ENCODE peak calls at places on chromosomes 4 and X, in six cellular contexts. J is H1, E is HepG2, F is GM12891, R is K562, D is GM12878. Q is an unnamed sample.

GRCh38 chr4:7939377-7940108 is at the start of gene AFAP1:
- DNase-seq in J (no peak), R (peak), D (no peak), E (peak), F (peak), Q (peak)

GRCh38 chr4:23889814-23890269 is at the start of gene PPARGC1A:
- DNase-seq in E (peak), F (no peak), D (no peak), J (no peak), R (peak), Q (no peak)

GRCh38 chr4:139229534-139230039 is 50.4 kb downstream of the MGARP start:
- DNase-seq in E (peak), R (peak), D (no peak), F (no peak), J (no peak), Q (no peak)

GRCh38 chr4:121064482-121064881 is 7.9 kb downstream of the NDNF start:
- DNase-seq in F (no peak), J (no peak), E (no peak), R (no peak), D (no peak), Q (no peak)

GRCh38 chr4:81648576-81649272 is 177.0 kb upstream of the RASGEF1B start:
- DNase-seq in J (no peak), E (no peak), F (peak), R (no peak), D (peak), Q (no peak)

GRCh38 chr4:37758226-37758625 is 68.3 kb upstream of the PGM2 start:
- DNase-seq in E (peak), R (no peak), D (no peak), F (no peak), J (no peak), Q (no peak)

GRCh38 chrX:142804085-142804484 is 221.6 kb upstream of the SPANXN4 start:
- DNase-seq in D (no peak), J (no peak), R (no peak), E (no peak), F (no peak), Q (no peak)

GRCh38 chr4:130028552-130028951 is 932.6 kb downstream of the C4orf33 start:
- DNase-seq in E (no peak), F (no peak), R (no peak), J (no peak), D (peak), Q (no peak)

GRCh38 chr4:35087216-35087615 is 1157.1 kb downstream of the ARAP2 start:
- DNase-seq in R (no peak), F (no peak), D (no peak), J (no peak), E (no peak), Q (no peak)

GRCh38 chr4:10347815-10348214 is 109.4 kb downstream of the ZNF518B start:
- DNase-seq in D (no peak), E (no peak), F (no peak), R (no peak), J (no peak), Q (no peak)

GRCh38 chr4:119666653-119667091 is 38.1 kb upstream of the PDE5A start:
- DNase-seq in D (no peak), E (no peak), F (no peak), J (no peak), R (no peak), Q (no peak)

GRCh38 chrX:136694491-136695087 is 46.6 kb downstream of the CD40LG start:
- DNase-seq in J (no peak), E (peak), D (no peak), F (no peak), R (peak), Q (no peak)

GRCh38 chrX:12241026-12241425 is 102.8 kb downstream of the FRMPD4 start:
- DNase-seq in R (no peak), F (no peak), J (no peak), D (no peak), E (no peak), Q (no peak)

GRCh38 chr4:37847311-37847710 is 20.8 kb downstream of the PGM2 start:
- DNase-seq in D (no peak), E (no peak), R (no peak), F (no peak), J (no peak), Q (no peak)

GRCh38 chr4:138410266-138410665 is 168.1 kb upstream of the SLC7A11 start:
- DNase-seq in R (no peak), E (no peak), F (no peak), J (no peak), D (no peak), Q (no peak)

GRCh38 chrX:16882188-16882587 is 12.0 kb upstream of the RBBP7 start:
- DNase-seq in J (no peak), E (no peak), R (no peak), D (no peak), F (no peak), Q (no peak)

GRCh38 chrX:42714981-42715688 is 62.8 kb downstream of the PPP1R2C start:
- DNase-seq in J (peak), D (no peak), F (no peak), R (no peak), E (peak), Q (no peak)

GRCh38 chr4:157290622-157291021 is 70.1 kb downstream of the GRIA2 start:
- DNase-seq in E (no peak), F (no peak), R (no peak), D (no peak), J (no peak), Q (no peak)

GRCh38 chrX:148771440-148771839 is 271.0 kb downstream of the AFF2 start:
- DNase-seq in J (no peak), R (no peak), D (no peak), F (no peak), E (no peak), Q (no peak)

GRCh38 chr4:20253272-20253798 is 1.6 kb downstream of the SLIT2 start:
- DNase-seq in R (no peak), D (no peak), F (no peak), E (no peak), J (no peak), Q (peak)

GRCh38 chr4:156754832-156755570 is 216.6 kb downstream of the PDGFC start:
- DNase-seq in E (no peak), F (no peak), J (no peak), R (no peak), D (no peak), Q (no peak)

GRCh38 chr4:133969202-133969873 is 232.3 kb downstream of the PABPC4L start:
- DNase-seq in J (no peak), F (no peak), E (no peak), D (no peak), R (no peak), Q (no peak)

GRCh38 chrX:40552768-40553167 is 28.0 kb upstream of the ATP6AP2 start:
- DNase-seq in R (no peak), J (no peak), D (no peak), F (no peak), E (no peak), Q (no peak)

GRCh38 chr4:174340714-174341113 is 57.0 kb downstream of the CEP44 start:
- DNase-seq in E (no peak), J (no peak), F (no peak), D (no peak), R (no peak), Q (no peak)

GRCh38 chr4:6367313-6367945 is 97.8 kb downstream of the WFS1 start:
- DNase-seq in J (no peak), E (no peak), D (no peak), F (no peak), R (no peak), Q (no peak)

GRCh38 chrX:17459008-17459407 is 84.0 kb downstream of the NHS start:
- DNase-seq in J (no peak), E (no peak), R (no peak), F (no peak), D (no peak), Q (no peak)

DNA sequence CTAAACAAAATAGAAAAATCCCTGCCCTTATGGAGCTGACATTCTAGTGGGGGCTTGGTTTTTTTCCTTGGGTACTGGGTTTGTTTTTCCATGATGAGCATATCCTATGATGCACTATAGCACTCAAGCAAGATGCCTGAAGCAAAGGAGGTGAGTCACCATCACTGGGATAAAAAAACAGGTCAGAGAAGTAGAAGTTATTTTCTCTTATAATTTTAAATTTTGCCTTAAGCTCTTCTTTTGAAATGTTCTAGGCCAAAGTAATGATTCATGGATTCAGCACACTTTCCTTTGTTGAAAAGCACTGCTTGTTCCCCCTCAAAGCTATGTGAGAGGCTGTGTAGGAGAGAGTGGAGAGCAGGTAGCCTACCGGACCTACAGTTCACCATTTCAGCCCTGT is 15.2 kb upstream of the CXCL2 start:
- DNase-seq in E (no peak), F (no peak), J (no peak), R (no peak), D (no peak), Q (no peak)
- TF ChIP-seq TAF1 in E (no peak), F (no peak), J (no peak), R (no peak), D (no peak), Q (no peak)

GRCh38 chr4:82891728-82892466 is 944 bp upstream of the SEC31A start:
- DNase-seq in J (no peak), D (no peak), E (no peak), R (no peak), F (no peak), Q (no peak)

GRCh38 chr4:82892467-82892802 is 1.5 kb upstream of the SEC31A start:
- DNase-seq in F (no peak), J (no peak), E (no peak), R (no peak), D (no peak), Q (no peak)

GRCh38 chr4:82889287-82889686 is 1.7 kb downstream of the SEC31A start:
- DNase-seq in R (no peak), F (no peak), D (no peak), E (peak), J (no peak), Q (no peak)

GRCh38 chr4:82890602-82890912 is 396 bp downstream of the SEC31A start:
- DNase-seq in R (no peak), F (no peak), E (no peak), J (no peak), D (no peak), Q (no peak)

DNA sequence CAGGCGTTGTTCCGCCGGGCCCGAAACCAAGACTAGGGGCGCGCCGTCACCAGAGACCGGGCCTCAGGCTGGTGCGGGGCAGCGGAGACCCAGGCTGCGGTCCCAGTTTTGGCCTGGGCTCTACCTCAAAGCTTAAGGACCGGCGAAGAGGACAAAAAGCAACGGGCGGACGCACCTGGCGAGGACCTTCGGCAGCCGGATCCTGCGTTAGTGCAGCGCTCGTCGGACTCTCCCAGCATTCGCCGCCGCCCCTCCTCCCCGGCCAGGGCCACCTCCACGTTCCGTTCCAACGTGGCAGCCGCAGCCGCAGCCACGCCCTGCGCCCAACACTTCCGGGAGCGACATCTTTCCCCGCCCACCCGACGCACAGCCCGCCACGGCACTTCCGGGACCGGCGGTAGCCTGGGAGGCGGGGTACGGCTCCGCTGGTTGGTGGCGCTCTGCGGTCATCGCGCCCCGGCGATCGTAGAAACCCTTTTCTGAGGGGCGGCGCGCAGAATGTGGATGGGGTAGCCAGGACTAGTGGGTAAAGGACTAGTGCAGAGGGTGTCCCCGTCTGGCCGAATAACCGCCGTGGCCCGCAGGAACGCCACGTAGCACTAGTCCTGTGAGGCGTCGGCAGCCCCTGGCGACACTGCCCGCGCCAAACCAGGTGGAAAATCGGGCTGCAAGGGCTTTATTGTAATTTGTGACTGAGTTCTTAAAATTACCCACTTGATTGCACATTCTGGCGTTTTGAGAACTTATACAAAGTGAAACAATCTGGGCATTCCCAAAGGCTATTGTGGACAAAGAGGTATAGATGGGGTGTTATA is at the start of gene SEC31A:
- DNase-seq in E (peak), R (peak), F (peak), J (peak), D (peak), Q (peak)
- TF ChIP-seq POLR2A in E (peak), R (peak), F (peak), J (peak), D (peak), Q (peak)

DNA sequence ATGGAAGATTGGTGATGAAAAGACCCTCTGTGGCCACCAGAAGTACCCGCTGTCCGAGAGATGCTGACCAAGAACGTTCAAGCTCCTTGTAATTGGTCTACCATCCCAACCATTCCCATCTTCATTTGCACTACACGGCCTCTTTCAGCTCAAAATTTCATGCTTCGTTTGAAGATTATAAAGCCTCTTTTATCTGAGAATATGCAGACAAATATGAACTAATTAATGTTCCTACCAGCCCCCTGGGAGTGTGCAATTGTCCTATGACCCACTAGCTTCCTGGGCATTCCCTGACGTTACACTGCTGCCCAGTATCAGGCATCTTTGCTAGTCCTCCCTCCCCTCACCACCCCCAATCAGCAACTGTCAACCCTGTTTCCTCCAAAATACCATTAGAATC is 583.8 kb downstream of the MID1IP1 start:
- DNase-seq in J (no peak), F (no peak), E (no peak), D (no peak), R (no peak), Q (no peak)
- TF ChIP-seq TAF1 in J (no peak), F (no peak), E (no peak), D (no peak), R (no peak), Q (no peak)

DNA sequence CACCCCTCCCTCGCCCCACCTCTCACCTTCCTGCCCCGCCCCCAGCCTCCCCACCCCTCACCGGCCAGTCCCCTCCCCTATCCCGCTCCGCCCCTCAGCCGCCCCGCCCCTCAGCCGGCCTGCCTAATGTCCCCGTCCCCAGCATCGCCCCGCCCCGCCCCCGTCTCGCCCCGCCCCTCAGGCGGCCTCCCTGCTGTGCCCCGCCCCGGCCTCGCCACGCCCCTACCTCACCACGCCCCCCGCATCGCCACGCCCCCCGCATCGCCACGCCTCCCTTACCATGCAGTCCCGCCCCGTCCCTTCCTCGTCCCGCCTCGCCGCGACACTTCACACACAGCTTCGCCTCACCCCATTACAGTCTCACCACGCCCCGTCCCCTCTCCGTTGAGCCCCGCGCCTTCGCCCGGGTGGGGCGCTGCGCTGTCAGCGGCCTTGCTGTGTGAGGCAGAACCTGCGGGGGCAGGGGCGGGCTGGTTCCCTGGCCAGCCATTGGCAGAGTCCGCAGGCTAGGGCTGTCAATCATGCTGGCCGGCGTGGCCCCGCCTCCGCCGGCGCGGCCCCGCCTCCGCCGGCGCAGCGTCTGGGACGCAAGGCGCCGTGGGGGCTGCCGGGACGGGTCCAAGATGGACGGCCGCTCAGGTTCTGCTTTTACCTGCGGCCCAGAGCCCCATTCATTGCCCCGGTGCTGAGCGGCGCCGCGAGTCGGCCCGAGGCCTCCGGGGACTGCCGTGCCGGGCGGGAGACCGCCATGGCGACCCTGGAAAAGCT is at the start of the genes HTT and HTT-AS:
- DNase-seq in D (peak), F (peak), E (peak), R (peak), J (peak), Q (peak)
- TF ChIP-seq POLR2A in D (peak), F (peak), E (no peak), R (peak), J (peak), Q (peak)

GRCh38 chr4:17763352-17763890 is 18.0 kb downstream of the FAM184B start:
- DNase-seq in F (no peak), R (no peak), D (no peak), E (no peak), J (no peak), Q (no peak)

GRCh38 chr4:17760602-17761001 is 20.8 kb downstream of the FAM184B start:
- DNase-seq in F (no peak), D (no peak), J (no peak), R (no peak), E (no peak), Q (no peak)

GRCh38 chr4:17762705-17763104 is 18.7 kb downstream of the FAM184B start:
- DNase-seq in D (no peak), J (no peak), E (peak), F (no peak), R (peak), Q (no peak)

GRCh38 chr4:17761062-17761461 is 20.4 kb downstream of the FAM184B start:
- DNase-seq in R (no peak), D (no peak), J (no peak), F (no peak), E (no peak), Q (no peak)

DNA sequence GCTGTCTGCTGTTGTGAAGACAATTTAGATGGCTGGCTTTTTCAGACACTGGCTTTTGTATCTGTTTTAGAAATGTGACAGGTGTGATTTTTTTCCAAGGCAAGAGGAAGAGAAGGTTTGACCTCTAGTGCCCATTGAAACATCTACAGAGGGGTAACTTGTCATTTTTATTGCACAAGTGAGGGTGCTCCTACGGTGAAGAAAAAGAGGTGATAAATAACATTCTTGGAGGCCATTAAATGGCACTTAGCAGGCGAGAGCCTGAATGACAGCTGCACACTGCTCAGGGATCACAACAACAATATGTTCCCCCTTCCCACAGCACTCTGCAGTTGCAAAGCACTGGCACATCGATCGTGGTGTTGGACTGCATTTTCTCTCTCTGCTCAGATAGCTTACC is 23.0 kb downstream of the FAM184B start:
- DNase-seq in R (no peak), E (no peak), J (no peak), F (no peak), D (no peak), Q (no peak)
- TF ChIP-seq TAF1 in R (no peak), E (no peak), J (no peak), F (no peak), D (no peak), Q (no peak)

DNA sequence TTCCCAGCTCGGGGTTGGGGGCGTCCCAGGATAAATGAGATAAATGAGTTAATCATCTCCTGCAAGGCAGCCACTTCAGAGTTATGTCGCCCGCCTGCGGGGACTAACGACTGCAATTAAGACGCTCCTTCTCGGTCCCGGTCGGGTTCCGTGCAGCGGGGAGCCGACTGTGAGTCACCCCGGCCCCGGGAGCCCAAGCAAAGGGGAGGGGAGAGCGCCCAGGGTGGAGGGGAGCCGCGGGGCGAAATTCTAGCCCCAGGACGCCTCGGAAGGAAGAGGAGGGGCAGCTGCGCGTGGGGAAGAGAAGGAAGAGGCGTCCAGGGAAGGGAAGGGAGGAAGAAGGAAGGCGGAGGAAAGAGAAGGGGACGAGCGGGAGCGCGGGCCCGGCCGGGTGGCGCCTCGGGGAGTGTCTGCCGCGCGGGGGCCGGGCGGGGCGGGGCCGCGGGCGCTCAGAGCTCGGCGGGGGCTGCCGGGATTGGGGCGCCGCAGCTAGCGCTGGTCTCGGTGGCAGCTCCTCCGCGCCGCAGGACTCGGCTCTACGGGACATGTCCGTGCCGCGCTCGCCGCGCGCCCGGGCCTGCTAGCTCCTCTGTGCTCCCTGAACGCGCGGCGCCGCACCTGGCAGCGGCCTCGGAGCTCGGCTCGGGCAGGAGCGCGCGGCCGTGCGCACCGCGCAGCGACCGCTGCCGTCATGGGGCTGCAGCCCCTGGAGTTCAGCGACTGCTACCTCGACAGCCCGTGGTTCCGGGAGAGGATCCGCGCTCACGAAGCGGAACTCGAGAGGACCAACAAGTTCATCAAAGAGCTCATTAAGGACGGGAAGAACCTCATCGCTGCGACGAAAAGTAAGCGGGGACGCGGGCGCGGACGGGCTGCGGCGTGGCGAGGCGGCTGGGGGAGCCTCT is at the start of gene ARHGAP10:
- DNase-seq in E (no peak), R (peak), D (no peak), J (no peak), F (peak), Q (peak)
- TF ChIP-seq POLR2A in E (no peak), R (no peak), D (peak), J (peak), F (peak), Q (peak)

GRCh38 chrX:94288325-94288724 is 614.3 kb downstream of the FAM133A start:
- DNase-seq in J (no peak), F (no peak), R (no peak), E (no peak), D (no peak), Q (no peak)
- TF ChIP-seq TAF1 in J (no peak), F (no peak), R (no peak), E (no peak), D (no peak), Q (no peak)